ENCODE peak calls at places on chromosomes 2 and 18, in four cellular contexts. H, E, X and P are unnamed samples.

GRCh38 chr18:59459352-59460059 is 100.4 kb upstream of the LMAN1 start:
- DNase-seq in H (no peak), X (peak), E (peak), P (no peak)

GRCh38 chr2:119178811-119179601 is 20.5 kb upstream of the C1QL2 start:
- DNase-seq in X (no peak), E (no peak), H (no peak), P (no peak)

GRCh38 chr2:96848264-96848663 is 4.4 kb upstream of the ANKRD23 start:
- DNase-seq in E (no peak), X (peak), H (no peak), P (peak)

GRCh38 chr2:153880926-153881325 is 9.2 kb downstream of the GALNT13 start:
- DNase-seq in X (no peak), E (no peak), H (no peak), P (no peak)

GRCh38 chr2:179856205-179856604 is 5.2 kb downstream of the ZNF385B start:
- DNase-seq in E (no peak), H (no peak), X (no peak), P (no peak)

GRCh38 chr2:218839893-218840292 is 8.3 kb upstream of the PRKAG3 start:
- DNase-seq in E (no peak), H (no peak), X (no peak), P (no peak)

GRCh38 chr2:196594158-196594557 is 45.4 kb upstream of the CCDC150 start:
- DNase-seq in X (no peak), E (peak), H (no peak), P (no peak)

GRCh38 chr2:41829011-41829500 is 218.8 kb upstream of the PKDCC start:
- DNase-seq in H (no peak), E (no peak), X (no peak), P (no peak)

GRCh38 chr2:144660518-144661316 is 140.8 kb upstream of the ZEB2 start:
- DNase-seq in E (no peak), X (no peak), H (no peak), P (no peak)

GRCh38 chr2:46970334-46971288 is 55.0 kb upstream of the MCFD2 start:
- DNase-seq in X (no peak), E (no peak), H (no peak), P (no peak)

GRCh38 chr2:61434314-61434713 is 36.6 kb downstream of the USP34 start:
- DNase-seq in X (no peak), H (no peak), E (no peak), P (no peak)

GRCh38 chr2:54830546-54830945 is 107.1 kb downstream of the EML6 start:
- DNase-seq in E (no peak), H (no peak), X (no peak), P (no peak)

GRCh38 chr18:77763530-77763929 is 513.9 kb downstream of the GALR1 start:
- DNase-seq in H (no peak), E (no peak), X (no peak), P (no peak)

GRCh38 chr2:45946023-45946422 is 294.5 kb downstream of the PRKCE start:
- DNase-seq in X (no peak), H (no peak), E (no peak), P (no peak)

GRCh38 chr2:73291093-73291460 is 2.3 kb downstream of the EGR4 start:
- DNase-seq in H (no peak), X (peak), E (peak), P (peak)

GRCh38 chr2:582792-583528 is 94.2 kb downstream of the TMEM18 start:
- DNase-seq in H (no peak), E (no peak), X (no peak), P (no peak)

GRCh38 chr2:202450785-202451184 is 74.7 kb downstream of the BMPR2 start:
- DNase-seq in E (no peak), X (no peak), H (no peak), P (no peak)

GRCh38 chr2:143463717-143464116 is 334.5 kb downstream of the ARHGAP15 start:
- DNase-seq in E (no peak), H (no peak), X (no peak), P (no peak)

GRCh38 chr2:237179161-237179560 is 93.5 kb downstream of the COPS8 start:
- DNase-seq in E (no peak), X (no peak), H (no peak), P (no peak)

GRCh38 chr2:47034973-47035609 is 119.5 kb upstream of the MCFD2 start:
- DNase-seq in E (no peak), H (no peak), X (no peak), P (no peak)

GRCh38 chr2:75896779-75897366 is 186.2 kb upstream of the GCFC2 start:
- DNase-seq in X (peak), E (peak), H (no peak), P (peak)

GRCh38 chr2:105950521-105951389 is 206.0 kb downstream of the NCK2 start:
- DNase-seq in H (no peak), E (no peak), X (peak), P (peak)